ENCODE peak calls at places on chromosome 11, in nine cellular contexts. K is C1 segment of cervical spinal cord, Q is right lobe of liver, J is frontal cortex, A is GM13977, S is uterus, V is skeletal muscle cell, D is chondrocyte, T is hypothalamus. N is an unnamed sample.

GRCh38 chr11:95884364-95884763 is 39.5 kb downstream of the MTMR2 start:
- DNase-seq in Q (no peak), T (no peak), D (no peak), J (no peak), S (no peak), A (no peak), V (peak; percentile 62), K (no peak), N (peak; percentile 81)

GRCh38 chr11:108853864-108854263 is 189.0 kb downstream of the DDX10 start:
- DNase-seq in T (no peak), A (no peak), S (no peak), D (no peak), Q (no peak), V (no peak), K (no peak), J (no peak), N (peak; percentile 43)

GRCh38 chr11:75845324-75845723 is 30.3 kb downstream of the UVRAG start:
- DNase-seq in S (no peak), T (no peak), J (no peak), K (no peak), Q (no peak), A (no peak), V (no peak), D (no peak), N (no peak)

GRCh38 chr11:33936745-33937612 is 45.1 kb upstream of the LMO2 start:
- DNase-seq in Q (no peak), J (no peak), K (no peak), V (no peak), S (peak; percentile 67), D (no peak), A (no peak), T (no peak), N (peak; percentile 57)

GRCh38 chr11:107592256-107592655 is 1.3 kb downstream of the ELMOD1 start:
- DNase-seq in D (no peak), S (no peak), A (peak; percentile 15), K (no peak), Q (no peak), T (no peak), J (no peak), V (no peak), N (no peak)

GRCh38 chr11:114779189-114779588 is 100.9 kb downstream of the NXPE2 start:
- DNase-seq in D (no peak), K (no peak), J (no peak), T (no peak), Q (no peak), V (no peak), A (no peak), S (no peak), N (no peak)

GRCh38 chr11:61870429-61871039 is 20.8 kb downstream of the FADS3 start:
- DNase-seq in V (peak; percentile 65), K (peak; percentile 25), J (no peak), A (no peak), Q (no peak), T (no peak), D (no peak), S (no peak), N (peak; percentile 26)

GRCh38 chr11:13963949-13964770 is 1.6 kb downstream of the SPON1 start:
- DNase-seq in Q (peak; percentile 48), A (no peak), V (no peak), K (no peak), D (peak; percentile 88), S (peak; percentile 16), T (peak; percentile 24), J (peak; percentile 31), N (no peak)

GRCh38 chr11:2944953-2945756 is 15.9 kb upstream of the PHLDA2 start:
- DNase-seq in K (peak; percentile 76), T (peak; percentile 92), S (peak; percentile 89), Q (peak; percentile 89), V (peak; percentile 76), D (no peak), A (no peak), J (peak; percentile 76), N (peak; percentile 97)

GRCh38 chr11:44860346-44860745 is 90.3 kb downstream of the TP53I11 start:
- DNase-seq in J (no peak), T (no peak), K (no peak), S (no peak), A (no peak), Q (no peak), V (no peak), D (no peak), N (no peak)

GRCh38 chr11:63212742-63213141 is 30.7 kb downstream of the SLC22A25 start:
- DNase-seq in V (no peak), J (no peak), D (no peak), K (no peak), T (no peak), S (no peak), A (peak; percentile 12), Q (no peak), N (peak; percentile 38)

GRCh38 chr11:116255234-116255953 is 517.4 kb downstream of the BUD13 start:
- DNase-seq in K (no peak), V (no peak), J (no peak), A (no peak), Q (no peak), T (no peak), D (no peak), S (no peak), N (no peak)

GRCh38 chr11:119378851-119379465 is 2.5 kb downstream of the USP2 start:
- DNase-seq in D (no peak), A (peak; percentile 1), V (no peak), J (no peak), T (no peak), S (no peak), K (no peak), Q (no peak), N (no peak)

GRCh38 chr11:47348859-47349258 is 3.6 kb downstream of the MYBPC3 start:
- DNase-seq in V (no peak), A (peak; percentile 68), K (no peak), T (no peak), D (no peak), J (no peak), Q (no peak), S (no peak), N (peak; percentile 52)